ENCODE peak calls at places on chromosomes 11 and 22, in eight cellular contexts. P is left ventricle myocardium inferior, R is choroid plexus epithelial cell, Z is astrocyte of the cerebellum, Q is Peyer's patch, M is endothelial cell, G is CD14-positive monocyte, F is mesothelial cell of epicardium. C is an unnamed sample.

GRCh38 chr11:72233773-72234513 is 9.4 kb downstream of the INPPL1 start:
- DNase-seq in R (no peak), Z (no peak), M (no peak), Q (no peak), F (peak), G (no peak), P (no peak), C (no peak)

GRCh38 chr11:10454902-10455631 is at the start of gene AMPD3:
- DNase-seq in P (no peak), Z (peak), G (peak), F (no peak), R (peak), Q (no peak), M (peak), C (peak)

GRCh38 chr22:17549655-17550054 is 13.6 kb upstream of the SLC25A18 start:
- DNase-seq in F (no peak), Q (no peak), Z (no peak), M (no peak), G (no peak), P (no peak), R (no peak), C (no peak)

GRCh38 chr22:38766076-38766777 is 10.4 kb upstream of the SUN2 start:
- DNase-seq in Z (no peak), F (peak), R (peak), P (peak), M (peak), Q (peak), G (no peak), C (peak)

GRCh38 chr22:37275622-37276021 is 6.7 kb upstream of the CYTH4 start:
- DNase-seq in G (no peak), P (no peak), M (no peak), F (no peak), Q (no peak), R (no peak), Z (no peak), C (no peak)

GRCh38 chr22:44730490-44731356 is 21.7 kb upstream of the ARHGAP8 start:
- DNase-seq in Q (no peak), F (no peak), R (no peak), M (no peak), Z (no peak), G (no peak), P (no peak), C (no peak)

GRCh38 chr11:131592734-131593133 is 222.3 kb downstream of the NTM start:
- DNase-seq in M (no peak), R (no peak), P (no peak), Q (no peak), F (no peak), Z (no peak), G (no peak), C (no peak)

GRCh38 chr11:1083621-1084551 is 9.2 kb downstream of the MUC2 start:
- DNase-seq in P (peak), R (no peak), M (no peak), G (peak), F (peak), Z (no peak), Q (no peak), C (peak)

GRCh38 chr11:72781063-72781312 is 12.9 kb downstream of the STARD10 start:
- DNase-seq in G (no peak), R (no peak), F (no peak), P (no peak), Z (no peak), M (no peak), Q (no peak), C (no peak)

GRCh38 chr22:32701021-32701420 is 100.5 kb upstream of the TIMP3 start:
- DNase-seq in Q (no peak), F (no peak), Z (no peak), P (no peak), R (no peak), G (no peak), M (no peak), C (peak)

GRCh38 chr22:30968015-30968923 is at the start of gene MORC2:
- DNase-seq in G (no peak), F (no peak), M (peak), Z (no peak), Q (no peak), R (peak), P (no peak), C (no peak)

GRCh38 chr11:7421136-7421535 is 64.2 kb upstream of the OLFML1 start:
- DNase-seq in P (no peak), G (no peak), Z (no peak), Q (no peak), F (no peak), M (no peak), R (no peak), C (no peak)

DNA sequence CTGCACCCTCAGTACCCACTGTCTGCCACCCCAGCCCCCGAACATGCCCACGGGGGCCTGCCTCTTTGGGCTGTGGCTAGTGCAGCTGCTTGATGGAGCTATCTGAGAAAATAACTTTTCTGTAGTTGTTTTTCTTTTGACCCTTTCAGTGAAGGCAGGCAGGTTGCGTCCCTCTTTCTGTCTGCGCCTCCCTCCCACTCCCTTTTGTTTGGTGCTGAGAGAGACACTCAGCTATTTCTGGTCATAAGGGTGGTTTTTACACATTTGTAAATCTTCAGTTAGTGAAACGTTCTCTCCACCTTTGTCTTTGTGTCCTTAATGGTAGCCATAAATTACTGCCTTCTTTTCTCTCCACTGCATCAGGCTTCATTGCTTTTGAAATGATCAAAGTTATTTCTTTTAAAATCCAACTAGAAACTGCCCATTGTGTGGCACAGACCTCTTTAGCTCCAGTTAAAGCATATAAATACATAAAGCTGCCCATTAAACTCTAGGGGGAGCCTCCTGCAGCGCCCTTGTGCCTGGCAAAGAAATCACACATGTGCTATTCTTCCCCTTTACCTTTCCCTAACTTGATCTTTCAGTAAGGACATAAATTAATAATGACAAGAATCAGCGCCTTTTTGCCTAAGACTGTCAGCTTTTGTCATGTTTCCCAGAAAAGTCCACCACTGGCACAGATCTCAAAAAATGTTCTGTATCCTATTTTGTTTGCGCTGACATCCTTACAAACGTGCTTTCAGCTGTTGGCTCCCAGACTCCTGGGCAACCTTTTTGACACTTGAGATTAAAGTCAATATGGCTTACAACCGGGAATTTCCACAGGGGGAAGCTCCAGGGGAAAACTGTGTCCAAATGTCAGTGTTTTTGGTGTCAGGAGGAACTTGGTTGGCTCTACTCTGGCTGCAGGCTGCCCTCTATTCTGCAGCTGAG is 1.7 kb upstream of the SCUBE2 start:
- DNase-seq in M (no peak), Q (no peak), G (no peak), P (no peak), Z (no peak), R (peak), F (no peak), C (peak)
- TF ChIP-seq CTCF in M (no peak), Q (no peak), G (peak), P (peak), Z (peak), R (peak), F (no peak), C (peak)

DNA sequence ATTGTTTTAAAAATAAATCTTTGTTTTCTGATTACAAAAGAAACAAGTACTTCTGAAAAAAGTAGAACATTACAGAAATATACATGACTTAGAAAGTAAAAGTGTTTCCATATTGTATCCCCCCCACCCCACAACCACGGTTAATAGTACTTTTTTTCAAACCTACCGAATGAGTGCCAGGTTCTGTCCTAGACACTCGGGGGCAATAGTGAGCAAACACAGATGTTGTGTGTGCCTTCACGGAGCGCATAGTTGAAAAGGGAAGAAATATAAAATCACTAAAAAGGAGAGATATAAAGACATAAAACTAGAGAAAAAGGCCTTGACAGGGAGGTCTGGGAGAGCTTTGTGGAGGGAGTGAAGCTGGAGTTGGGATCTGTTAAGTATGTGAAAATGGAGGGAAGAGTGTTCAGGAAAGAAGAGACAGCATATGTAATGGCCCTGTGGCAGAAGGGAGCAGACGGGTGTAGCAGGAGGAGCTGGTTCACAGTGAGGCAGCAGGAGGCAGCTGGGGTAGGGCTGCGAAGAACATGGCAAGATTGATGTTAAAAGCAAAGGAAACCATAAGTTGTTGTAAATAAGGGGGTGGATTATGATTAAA is 42.1 kb upstream of the ALX4 start:
- DNase-seq in G (no peak), R (peak), F (no peak), Q (no peak), M (no peak), Z (no peak), P (no peak), C (peak)
- TF ChIP-seq CTCF in G (no peak), R (peak), F (no peak), Q (no peak), M (peak), Z (peak), P (peak), C (no peak)

DNA sequence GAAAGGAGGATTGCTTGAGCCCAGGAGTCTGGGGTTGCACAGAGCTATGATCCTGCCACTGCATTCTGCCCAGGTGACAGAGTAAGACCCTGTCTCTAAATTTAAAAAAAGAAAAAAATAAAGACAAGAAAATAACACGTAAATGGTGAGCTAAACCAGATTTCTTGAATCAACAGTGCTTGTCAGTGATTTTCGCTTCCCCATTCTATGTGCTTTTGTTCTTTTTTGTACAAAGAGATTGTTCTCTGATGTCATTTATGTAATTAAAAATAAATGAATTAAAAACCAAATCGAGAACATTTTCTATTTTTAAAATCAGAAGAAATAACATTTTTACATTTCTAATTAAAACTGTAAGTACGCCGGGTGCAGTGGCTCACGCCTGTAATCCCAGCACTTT is 19.8 kb upstream of the SLC29A2 start:
- DNase-seq in P (no peak), F (no peak), G (no peak), Z (no peak), M (no peak), Q (no peak), R (no peak), C (no peak)
- TF ChIP-seq CTCF in P (no peak), F (no peak), G (no peak), Z (no peak), M (no peak), Q (no peak), R (no peak), C (no peak)

GRCh38 chr11:78902771-78903507 is 328.3 kb upstream of the NARS2 start:
- DNase-seq in M (no peak), R (no peak), Q (no peak), G (no peak), Z (no peak), P (no peak), F (no peak), C (no peak)
- TF ChIP-seq CTCF in M (no peak), R (no peak), Q (no peak), G (no peak), Z (no peak), P (no peak), F (no peak), C (no peak)

GRCh38 chr11:44110231-44110679 is 14.8 kb downstream of the EXT2 start:
- DNase-seq in Q (peak), F (peak), Z (peak), G (no peak), M (peak), R (peak), P (peak), C (peak)
- TF ChIP-seq CTCF in Q (peak), F (no peak), Z (peak), G (peak), M (peak), R (peak), P (peak), C (peak)

GRCh38 chr11:65013130-65013691 is 749 bp upstream of the ARL2 start:
- DNase-seq in P (no peak), R (peak), Q (peak), F (peak), G (peak), Z (peak), M (peak), C (peak)
- TF ChIP-seq CTCF in P (peak), R (peak), Q (no peak), F (no peak), G (no peak), Z (peak), M (no peak), C (peak)

GRCh38 chr11:75431533-75432525 is 1.2 kb downstream of the KLHL35 start:
- DNase-seq in P (no peak), Q (no peak), Z (no peak), M (peak), R (no peak), G (no peak), F (no peak), C (no peak)
- TF ChIP-seq CTCF in P (no peak), Q (no peak), Z (no peak), M (peak), R (peak), G (no peak), F (no peak), C (no peak)

DNA sequence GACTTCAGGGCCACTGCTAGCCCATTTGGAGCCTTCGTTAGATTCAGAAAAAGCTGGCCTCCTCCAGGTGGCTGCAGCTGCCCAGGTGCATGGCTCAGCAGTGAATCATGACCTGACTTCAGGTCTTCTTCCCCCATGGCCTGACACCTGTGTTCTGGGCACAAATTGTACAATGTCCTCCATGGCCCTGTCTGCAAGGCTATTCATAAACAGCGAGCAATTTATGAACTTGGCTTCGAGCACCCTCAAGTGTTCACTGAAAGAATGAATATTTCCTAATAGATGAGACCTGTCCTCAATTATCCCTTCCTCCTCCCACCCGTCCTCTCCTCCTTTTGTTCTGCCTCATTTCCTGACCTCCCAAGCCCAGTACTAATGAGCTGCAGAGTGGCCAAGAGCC is 12.2 kb upstream of the VPS37C start:
- DNase-seq in F (no peak), P (no peak), Q (no peak), M (no peak), G (no peak), R (peak), Z (no peak), C (peak)
- TF ChIP-seq CTCF in F (no peak), P (no peak), Q (peak), M (no peak), G (no peak), R (peak), Z (peak), C (peak)

C was measured in MCF 10A.